ENCODE peak calls at places on chromosomes 6 and 20, in eight cellular contexts. H is mesendoderm, M is IMR-90, E is neuronal stem cell, X is endothelial cell of umbilical vein, V is mammary epithelial cell, O is pancreas, G is brain microvascular endothelial cell. I is an unnamed sample. For H3K27me3, the result is how much of the 10 kb centered on the place peaks cover.

GRCh38 chr6:67231092-67231491 is 1404.0 kb upstream of the ADGRB3 start:
- DNase-seq in H (no peak), M (no peak), E (no peak), X (no peak), V (no peak), O (no peak), G (no peak), I (no peak)

GRCh38 chr6:111854683-111855082 is 18.6 kb downstream of the FYN start:
- DNase-seq in H (no peak), M (peak), E (no peak), X (no peak), V (no peak), O (no peak), G (no peak), I (no peak)

GRCh38 chr6:23663652-23664051 is 462.4 kb upstream of the NRSN1 start:
- DNase-seq in H (no peak), M (no peak), E (no peak), X (no peak), V (no peak), O (no peak), G (no peak), I (no peak)

GRCh38 chr6:169830876-169831275 is 79.5 kb downstream of the ERMARD start:
- DNase-seq in H (peak), M (no peak), E (no peak), X (no peak), V (peak), O (peak), G (no peak), I (no peak)

GRCh38 chr20:38034961-38035360 is 1.4 kb downstream of the RPRD1B start:
- DNase-seq in H (no peak), M (no peak), E (no peak), X (no peak), V (peak), O (no peak), G (no peak), I (no peak)

GRCh38 chr20:58048096-58048702 is 180.3 kb downstream of the ANKRD60 start:
- DNase-seq in H (peak), M (peak), E (peak), X (peak), V (peak), O (no peak), G (peak), I (no peak)

GRCh38 chr6:44630125-44631028 is 242.9 kb downstream of the CDC5L start:
- DNase-seq in H (peak), M (peak), E (peak), X (peak), V (peak), O (no peak), G (peak), I (no peak)

GRCh38 chr6:324729-325125 is 32.4 kb downstream of the DUSP22 start:
- DNase-seq in H (peak), M (no peak), E (no peak), X (no peak), V (no peak), O (peak), G (no peak), I (no peak)

GRCh38 chr6:136923954-136924291 is 1.8 kb downstream of the SLC35D3 start:
- DNase-seq in H (no peak), M (no peak), E (no peak), X (no peak), V (no peak), O (no peak), G (no peak), I (no peak)

GRCh38 chr6:123418101-123418500 is 218.6 kb downstream of the TRDN start:
- DNase-seq in H (no peak), M (no peak), E (no peak), X (no peak), V (no peak), O (no peak), G (no peak), I (no peak)

GRCh38 chr6:104161960-104162669 is 697.6 kb downstream of the HACE1 start:
- DNase-seq in H (peak), M (no peak), E (no peak), X (no peak), V (no peak), O (no peak), G (peak), I (peak)

GRCh38 chr6:129592516-129593232 is 117.3 kb downstream of the ARHGAP18 start:
- DNase-seq in H (peak), M (no peak), E (no peak), X (no peak), V (peak), O (no peak), G (no peak), I (no peak)

GRCh38 chr6:168374051-168374502 is 54.5 kb upstream of the DACT2 start:
- DNase-seq in H (no peak), M (no peak), E (no peak), X (no peak), V (no peak), O (peak), G (no peak), I (no peak)

GRCh38 chr6:63813531-63813930 is 177.9 kb downstream of the PHF3 start:
- DNase-seq in H (no peak), M (no peak), E (no peak), X (no peak), V (no peak), O (no peak), G (no peak), I (no peak)

GRCh38 chr20:2746636-2747265 is 53.7 kb downstream of the CPXM1 start:
- DNase-seq in H (no peak), M (no peak), E (no peak), X (no peak), V (no peak), O (no peak), G (no peak), I (no peak)

GRCh38 chr20:2748551-2749342 is 51.7 kb downstream of the CPXM1 start:
- DNase-seq in H (no peak), M (no peak), E (no peak), X (no peak), V (no peak), O (no peak), G (no peak), I (no peak)

GRCh38 chr20:2747676-2748235 is 52.7 kb downstream of the CPXM1 start:
- DNase-seq in H (no peak), M (peak), E (no peak), X (no peak), V (no peak), O (no peak), G (no peak), I (no peak)

GRCh38 chr20:2745060-2745910 is 52.7 kb downstream of the EBF4 start:
- DNase-seq in H (peak), M (no peak), E (no peak), X (no peak), V (no peak), O (no peak), G (no peak), I (no peak)

GRCh38 chr20:2745936-2746635 is 53.5 kb downstream of the EBF4 start:
- DNase-seq in H (no peak), M (no peak), E (no peak), X (no peak), V (no peak), O (no peak), G (no peak), I (no peak)
- H3K27me3 ChIP-seq in H (under half), M (under half), E (half or more), X (under half), V (under half), O (under half), G (under half), I (under half)

GRCh38 chr20:21698494-21699215 is 6.8 kb upstream of the PAX1 start:
- DNase-seq in H (no peak), M (no peak), E (no peak), X (no peak), V (no peak), O (no peak), G (no peak), I (no peak)
- H3K27me3 ChIP-seq in H (half or more), M (under half), E (half or more), X (under half), V (under half), O (under half), G (under half), I (under half)

GRCh38 chr6:89500486-89501020 is 67.6 kb downstream of the ANKRD6 start:
- DNase-seq in H (peak), M (no peak), E (no peak), X (no peak), V (no peak), O (no peak), G (no peak), I (no peak)
- H3K27me3 ChIP-seq in H (under half), M (under half), E (under half), X (under half), V (under half), O (under half), G (under half), I (under half)

GRCh38 chr6:41527721-41528408 is 18.3 kb upstream of the FOXP4 start:
- DNase-seq in H (peak), M (peak), E (no peak), X (peak), V (no peak), O (no peak), G (peak), I (no peak)
- H3K27me3 ChIP-seq in H (under half), M (half or more), E (under half), X (under half), V (under half), O (under half), G (under half), I (under half)

DNA sequence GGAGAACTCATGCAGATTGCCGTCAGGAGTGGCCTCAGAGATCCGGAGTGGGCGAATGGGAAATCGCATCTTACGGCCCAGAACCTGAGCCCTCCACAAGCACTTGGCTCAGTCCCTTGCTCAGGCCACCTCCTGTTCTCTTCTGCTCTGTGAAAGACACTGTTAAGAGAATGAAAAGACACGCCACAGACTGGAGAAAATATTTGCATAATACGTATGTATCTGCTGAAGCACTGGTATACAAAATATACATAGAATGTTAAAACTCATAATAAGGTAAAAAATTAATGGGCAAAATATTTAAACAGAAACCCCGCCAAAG is 838 bp upstream of the POM121L2 start:
- DNase-seq in H (no peak), M (no peak), E (no peak), X (no peak), V (no peak), O (no peak), G (no peak), I (no peak)
- H3K27me3 ChIP-seq in H (under half), M (under half), E (under half), X (under half), V (under half), O (under half), G (under half), I (under half)

DNA sequence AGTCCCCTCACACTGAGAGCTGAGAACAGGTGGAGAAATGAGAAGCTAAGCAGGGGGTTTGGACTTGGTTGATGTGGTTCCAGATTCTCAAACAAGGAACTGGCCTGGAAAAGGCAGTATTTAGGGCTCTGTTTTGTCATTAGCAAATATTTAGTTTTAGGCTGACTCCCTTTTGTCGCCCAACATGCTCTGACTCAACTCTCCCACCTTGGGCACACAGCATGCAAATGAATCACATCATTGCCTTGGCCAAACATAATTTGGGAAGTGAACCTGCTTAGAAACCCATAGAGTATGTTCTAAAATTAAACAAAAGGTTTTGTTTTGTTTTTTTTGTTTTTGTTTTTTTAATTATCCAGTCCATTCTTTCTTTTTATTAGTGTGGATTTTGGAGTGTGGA is 9.5 kb upstream of the UQCC2 start:
- DNase-seq in H (no peak), M (no peak), E (no peak), X (no peak), V (no peak), O (no peak), G (no peak), I (no peak)
- H3K27me3 ChIP-seq in H (under half), M (half or more), E (under half), X (under half), V (under half), O (under half), G (under half), I (under half)

DNA sequence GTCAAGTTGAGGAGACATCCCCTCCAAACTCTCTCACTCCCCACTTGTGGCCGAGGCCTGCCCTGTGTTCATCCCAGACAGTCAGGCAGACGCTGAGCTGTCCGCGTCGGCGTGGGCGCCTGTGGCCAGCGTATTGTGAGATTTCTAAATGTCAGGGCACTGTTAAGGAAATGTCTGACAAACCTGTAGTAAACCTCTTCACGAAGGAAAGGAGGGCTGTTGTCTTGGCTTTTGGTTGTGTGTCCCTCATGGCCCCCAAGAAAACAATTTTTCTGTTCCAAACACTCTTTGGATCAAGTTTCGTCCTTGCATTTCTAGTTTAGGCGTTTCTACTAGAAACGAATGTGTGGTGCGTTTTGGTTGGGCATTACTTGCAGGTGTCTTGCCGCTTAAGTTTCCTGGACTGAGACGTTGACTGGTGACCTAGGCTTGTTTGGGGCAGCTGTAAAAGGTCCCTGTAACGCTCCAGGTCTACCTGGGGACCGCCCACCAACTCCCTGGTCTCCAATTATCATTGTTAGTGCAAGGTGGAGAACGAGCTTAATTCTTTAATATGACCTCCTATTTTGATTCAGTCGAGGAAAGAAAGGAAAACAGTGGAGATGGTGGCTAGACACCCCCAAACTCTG is 8.7 kb upstream of the POU3F2 start:
- DNase-seq in H (no peak), M (no peak), E (peak), X (no peak), V (no peak), O (peak), G (no peak), I (no peak)
- H3K27me3 ChIP-seq in H (under half), M (half or more), E (under half), X (half or more), V (half or more), O (under half), G (half or more), I (under half)

GRCh38 chr6:133890941-133891813 is 2.3 kb downstream of the TCF21 start:
- DNase-seq in H (peak), M (peak), E (peak), X (peak), V (no peak), O (peak), G (no peak), I (no peak)

GRCh38 chr6:133894369-133894768 is 5.5 kb downstream of the TCF21 start:
- DNase-seq in H (no peak), M (no peak), E (no peak), X (no peak), V (no peak), O (no peak), G (no peak), I (no peak)

GRCh38 chr6:133893324-133893692 is 4.4 kb downstream of the TCF21 start:
- DNase-seq in H (no peak), M (no peak), E (no peak), X (no peak), V (no peak), O (no peak), G (no peak), I (no peak)

GRCh38 chr6:133891814-133892443 is 3.0 kb downstream of the TCF21 start:
- DNase-seq in H (no peak), M (no peak), E (no peak), X (peak), V (no peak), O (no peak), G (no peak), I (no peak)

DNA sequence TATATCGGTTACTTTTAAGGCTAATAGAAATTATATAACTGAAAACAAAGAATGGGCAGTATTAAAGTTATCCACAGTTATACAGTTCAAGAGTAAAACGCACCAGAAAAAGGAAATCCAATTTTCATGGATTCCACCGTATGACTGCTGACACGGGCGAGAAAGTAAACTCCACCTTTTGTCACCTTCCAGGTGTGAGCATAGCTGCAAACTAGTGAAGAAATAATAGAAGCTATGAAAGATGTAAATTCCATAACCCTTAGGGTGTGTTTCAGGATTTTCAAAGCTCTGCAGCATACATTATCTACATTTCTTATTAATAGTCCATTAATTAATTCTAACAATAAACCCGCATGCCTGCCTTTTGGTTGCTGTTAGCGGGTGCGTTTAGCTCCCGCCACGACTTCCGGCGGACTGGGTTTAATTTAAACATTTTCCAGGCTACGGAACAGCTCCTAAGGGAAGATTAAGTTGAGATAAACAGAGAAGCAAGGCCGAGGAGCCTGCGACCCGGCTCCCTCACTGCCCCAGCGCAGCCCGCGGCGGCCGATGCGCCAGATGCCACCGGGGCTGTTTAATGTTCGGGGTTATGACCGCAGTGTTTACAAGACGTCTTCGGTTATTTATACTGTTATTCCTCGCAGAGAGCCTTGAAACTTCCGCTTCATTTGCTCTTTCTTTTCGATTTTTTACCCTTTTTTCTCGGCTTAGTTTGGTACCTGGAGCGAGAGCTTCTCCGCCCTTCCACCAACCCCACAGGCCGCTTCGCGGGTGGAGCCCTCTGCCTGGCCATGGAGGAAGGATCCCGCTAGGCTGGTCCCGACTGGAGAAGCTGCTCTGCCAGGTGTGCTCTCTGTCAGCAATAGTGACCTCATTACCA is 3.8 kb downstream of the TCF21 start:
- DNase-seq in H (peak), M (peak), E (no peak), X (no peak), V (no peak), O (no peak), G (no peak), I (no peak)
- H3K27me3 ChIP-seq in H (under half), M (under half), E (half or more), X (half or more), V (half or more), O (under half), G (half or more), I (half or more)

GRCh38 chr6:133634474-133634873 is 254.4 kb upstream of the TCF21 start:
- DNase-seq in H (no peak), M (no peak), E (no peak), X (no peak), V (no peak), O (no peak), G (no peak), I (no peak)

GRCh38 chr6:133630651-133631050 is 258.3 kb upstream of the TCF21 start:
- DNase-seq in H (no peak), M (no peak), E (no peak), X (no peak), V (no peak), O (no peak), G (no peak), I (no peak)

GRCh38 chr6:133632206-133632605 is 256.7 kb upstream of the TCF21 start:
- DNase-seq in H (peak), M (peak), E (no peak), X (no peak), V (peak), O (no peak), G (peak), I (no peak)

GRCh38 chr6:133632906-133633305 is 256.0 kb upstream of the TCF21 start:
- DNase-seq in H (peak), M (no peak), E (no peak), X (no peak), V (no peak), O (no peak), G (no peak), I (no peak)

DNA sequence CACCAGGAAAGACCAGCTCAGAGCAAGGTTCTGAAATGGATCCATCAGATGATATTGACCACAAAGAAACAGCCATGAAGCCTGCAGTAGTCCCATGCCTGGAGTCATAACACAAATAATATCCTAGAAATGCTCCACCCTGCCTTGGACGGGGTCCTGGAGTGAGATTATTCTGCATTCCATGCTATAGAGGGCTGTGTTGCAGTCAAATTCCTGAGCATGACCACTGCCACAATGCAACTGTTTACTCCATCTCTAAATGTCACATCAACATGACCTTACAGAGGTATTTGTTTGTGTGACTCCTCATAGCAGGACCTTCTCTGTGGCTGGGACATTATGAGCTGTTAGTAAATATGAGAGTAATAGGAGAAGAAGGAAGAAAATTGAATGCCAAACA is 257.5 kb upstream of the TCF21 start:
- DNase-seq in H (peak), M (peak), E (no peak), X (no peak), V (no peak), O (no peak), G (peak), I (no peak)
- H3K27me3 ChIP-seq in H (under half), M (under half), E (under half), X (under half), V (under half), O (under half), G (under half), I (under half)